ENCODE peak calls at places on chromosomes 7 and 10, in nine cellular contexts. One of them, this sample, is unnamed.

GRCh38 chr10:31353574-31353973 is 34.6 kb downstream of the ZEB1 start:
- DNase-seq in Peyer's patch: no peak
- DNase-seq in upper lobe of right lung: no peak
- DNase-seq in A549: peak
- DNase-seq in psoas muscle: no peak
- DNase-seq in OCI-LY7: no peak
- DNase-seq in HFF-Myc: peak
- DNase-seq in astrocyte: peak
- DNase-seq in body of pancreas: no peak
- DNase-seq in this sample: no peak

GRCh38 chr7:23467281-23467680 is 3.0 kb downstream of the IGF2BP3 start:
- DNase-seq in OCI-LY7: no peak
- DNase-seq in Peyer's patch: no peak
- DNase-seq in A549: no peak
- DNase-seq in upper lobe of right lung: no peak
- DNase-seq in psoas muscle: no peak
- DNase-seq in body of pancreas: no peak
- DNase-seq in HFF-Myc: no peak
- DNase-seq in astrocyte: no peak
- DNase-seq in this sample: no peak

GRCh38 chr10:79239275-79239779 is 107.9 kb upstream of the PPIF start:
- DNase-seq in A549: peak
- DNase-seq in Peyer's patch: no peak
- DNase-seq in OCI-LY7: no peak
- DNase-seq in psoas muscle: peak
- DNase-seq in HFF-Myc: no peak
- DNase-seq in astrocyte: peak
- DNase-seq in body of pancreas: peak
- DNase-seq in upper lobe of right lung: peak
- DNase-seq in this sample: no peak

GRCh38 chr10:86370006-86370585 is 3.5 kb upstream of the GRID1 start:
- DNase-seq in psoas muscle: no peak
- DNase-seq in OCI-LY7: no peak
- DNase-seq in upper lobe of right lung: peak
- DNase-seq in Peyer's patch: no peak
- DNase-seq in astrocyte: no peak
- DNase-seq in HFF-Myc: no peak
- DNase-seq in body of pancreas: no peak
- DNase-seq in A549: no peak
- DNase-seq in this sample: no peak

GRCh38 chr7:25834050-25834449 is 317.9 kb upstream of the NFE2L3 start:
- DNase-seq in body of pancreas: no peak
- DNase-seq in OCI-LY7: no peak
- DNase-seq in A549: no peak
- DNase-seq in astrocyte: no peak
- DNase-seq in psoas muscle: no peak
- DNase-seq in Peyer's patch: no peak
- DNase-seq in upper lobe of right lung: no peak
- DNase-seq in HFF-Myc: no peak
- DNase-seq in this sample: no peak

GRCh38 chr10:77180104-77180503 is 457.5 kb downstream of the KCNMA1 start:
- DNase-seq in upper lobe of right lung: no peak
- DNase-seq in OCI-LY7: no peak
- DNase-seq in A549: no peak
- DNase-seq in body of pancreas: no peak
- DNase-seq in Peyer's patch: no peak
- DNase-seq in HFF-Myc: no peak
- DNase-seq in psoas muscle: no peak
- DNase-seq in astrocyte: no peak
- DNase-seq in this sample: no peak

GRCh38 chr7:101486056-101486763 is 123.5 kb downstream of the COL26A1 start:
- DNase-seq in body of pancreas: no peak
- DNase-seq in Peyer's patch: no peak
- DNase-seq in A549: no peak
- DNase-seq in upper lobe of right lung: no peak
- DNase-seq in astrocyte: peak
- DNase-seq in psoas muscle: no peak
- DNase-seq in HFF-Myc: peak
- DNase-seq in OCI-LY7: no peak
- DNase-seq in this sample: no peak

GRCh38 chr10:109456566-109457361 is 466.5 kb downstream of the XPNPEP1 start:
- DNase-seq in Peyer's patch: no peak
- DNase-seq in astrocyte: no peak
- DNase-seq in upper lobe of right lung: no peak
- DNase-seq in psoas muscle: no peak
- DNase-seq in body of pancreas: no peak
- DNase-seq in HFF-Myc: no peak
- DNase-seq in A549: no peak
- DNase-seq in OCI-LY7: no peak
- DNase-seq in this sample: no peak

GRCh38 chr10:118584181-118584954 is 11.1 kb downstream of the PRLHR start:
- DNase-seq in astrocyte: peak
- DNase-seq in Peyer's patch: no peak
- DNase-seq in A549: peak
- DNase-seq in OCI-LY7: no peak
- DNase-seq in upper lobe of right lung: no peak
- DNase-seq in psoas muscle: no peak
- DNase-seq in body of pancreas: no peak
- DNase-seq in HFF-Myc: no peak
- DNase-seq in this sample: peak

GRCh38 chr10:61588770-61589211 is 73.9 kb upstream of the CABCOCO1 start:
- DNase-seq in psoas muscle: no peak
- DNase-seq in A549: peak
- DNase-seq in OCI-LY7: no peak
- DNase-seq in upper lobe of right lung: no peak
- DNase-seq in HFF-Myc: no peak
- DNase-seq in Peyer's patch: no peak
- DNase-seq in astrocyte: no peak
- DNase-seq in body of pancreas: no peak
- DNase-seq in this sample: no peak

GRCh38 chr10:47253651-47254375 is 46.2 kb upstream of the GDF10 start:
- DNase-seq in astrocyte: peak
- DNase-seq in upper lobe of right lung: no peak
- DNase-seq in OCI-LY7: no peak
- DNase-seq in Peyer's patch: no peak
- DNase-seq in psoas muscle: peak
- DNase-seq in HFF-Myc: no peak
- DNase-seq in A549: no peak
- DNase-seq in body of pancreas: peak
- DNase-seq in this sample: no peak

GRCh38 chr7:36281945-36282727 is 107.5 kb upstream of the ANLN start:
- DNase-seq in psoas muscle: no peak
- DNase-seq in A549: no peak
- DNase-seq in astrocyte: no peak
- DNase-seq in HFF-Myc: no peak
- DNase-seq in Peyer's patch: no peak
- DNase-seq in upper lobe of right lung: no peak
- DNase-seq in body of pancreas: no peak
- DNase-seq in OCI-LY7: no peak
- DNase-seq in this sample: no peak

GRCh38 chr7:32892521-32893224 is 1.1 kb upstream of the KBTBD2 start:
- DNase-seq in upper lobe of right lung: peak
- DNase-seq in psoas muscle: peak
- DNase-seq in HFF-Myc: no peak
- DNase-seq in astrocyte: peak
- DNase-seq in OCI-LY7: peak
- DNase-seq in Peyer's patch: peak
- DNase-seq in body of pancreas: peak
- DNase-seq in A549: peak
- DNase-seq in this sample: no peak

GRCh38 chr10:58335306-58336005 is 650 bp downstream of the UBE2D1 start:
- DNase-seq in A549: peak
- DNase-seq in upper lobe of right lung: peak
- DNase-seq in OCI-LY7: no peak
- DNase-seq in HFF-Myc: no peak
- DNase-seq in psoas muscle: peak
- DNase-seq in Peyer's patch: peak
- DNase-seq in astrocyte: peak
- DNase-seq in body of pancreas: peak
- DNase-seq in this sample: no peak

GRCh38 chr7:33742999-33743587 is 162.2 kb upstream of the BMPER start:
- DNase-seq in A549: no peak
- DNase-seq in Peyer's patch: no peak
- DNase-seq in astrocyte: no peak
- DNase-seq in OCI-LY7: no peak
- DNase-seq in upper lobe of right lung: no peak
- DNase-seq in psoas muscle: no peak
- DNase-seq in HFF-Myc: no peak
- DNase-seq in body of pancreas: no peak
- DNase-seq in this sample: no peak

GRCh38 chr7:107048783-107049418 is 4.4 kb downstream of the PRKAR2B start:
- DNase-seq in upper lobe of right lung: no peak
- DNase-seq in body of pancreas: no peak
- DNase-seq in HFF-Myc: no peak
- DNase-seq in psoas muscle: no peak
- DNase-seq in Peyer's patch: no peak
- DNase-seq in astrocyte: no peak
- DNase-seq in A549: no peak
- DNase-seq in OCI-LY7: no peak
- DNase-seq in this sample: no peak

GRCh38 chr10:119859422-119860258 is 13.0 kb downstream of the MCMBP start:
- DNase-seq in psoas muscle: no peak
- DNase-seq in upper lobe of right lung: no peak
- DNase-seq in A549: peak
- DNase-seq in Peyer's patch: no peak
- DNase-seq in astrocyte: peak
- DNase-seq in OCI-LY7: peak
- DNase-seq in body of pancreas: no peak
- DNase-seq in HFF-Myc: no peak
- DNase-seq in this sample: no peak

GRCh38 chr10:30589441-30589840 is 40.1 kb downstream of the LYZL2 start:
- DNase-seq in Peyer's patch: no peak
- DNase-seq in psoas muscle: no peak
- DNase-seq in A549: no peak
- DNase-seq in upper lobe of right lung: peak
- DNase-seq in astrocyte: no peak
- DNase-seq in body of pancreas: no peak
- DNase-seq in OCI-LY7: no peak
- DNase-seq in HFF-Myc: no peak
- DNase-seq in this sample: no peak

GRCh38 chr7:152568972-152569371 is 107.0 kb downstream of the XRCC2 start:
- DNase-seq in upper lobe of right lung: peak
- DNase-seq in Peyer's patch: no peak
- DNase-seq in astrocyte: no peak
- DNase-seq in HFF-Myc: no peak
- DNase-seq in body of pancreas: no peak
- DNase-seq in OCI-LY7: no peak
- DNase-seq in psoas muscle: no peak
- DNase-seq in A549: no peak
- DNase-seq in this sample: no peak

DNA sequence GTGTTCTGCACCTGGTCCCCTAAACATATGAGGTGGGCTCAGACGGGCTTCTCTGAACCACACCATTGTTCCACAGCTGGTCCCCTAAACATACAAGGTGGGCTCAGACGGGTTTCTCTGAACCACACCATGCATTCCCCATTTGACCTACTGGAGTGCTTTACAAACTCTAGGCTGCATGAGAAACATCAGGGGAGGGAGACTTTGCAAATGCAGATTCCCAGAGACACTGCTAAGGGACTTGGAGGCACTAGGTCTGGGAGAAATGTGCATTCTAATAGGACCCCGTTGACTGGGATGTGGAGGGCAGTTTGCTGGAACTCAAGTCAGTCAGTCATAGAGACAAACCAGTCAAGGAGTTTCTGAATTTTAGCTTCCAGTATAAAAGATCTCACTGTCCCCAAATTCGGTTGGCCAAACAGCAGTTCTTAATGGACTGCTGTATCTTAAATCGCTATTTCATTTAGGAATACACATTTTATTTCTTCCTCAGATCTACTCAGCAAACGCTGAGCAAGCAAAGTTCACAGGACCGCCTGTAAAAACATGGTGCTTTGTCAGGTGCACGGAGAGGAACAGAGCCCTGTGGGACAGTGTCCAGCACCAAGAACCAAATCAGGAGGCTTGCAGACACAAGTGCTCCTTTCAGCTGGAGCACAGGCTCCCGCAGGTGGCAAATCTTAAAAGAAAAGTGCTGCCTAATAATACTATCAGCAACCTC is 198.8 kb downstream of the SFMBT2 start:
- DNase-seq in OCI-LY7: no peak
- DNase-seq in Peyer's patch: no peak
- DNase-seq in astrocyte: no peak
- DNase-seq in body of pancreas: no peak
- DNase-seq in psoas muscle: no peak
- DNase-seq in HFF-Myc: no peak
- DNase-seq in upper lobe of right lung: no peak
- DNase-seq in A549: no peak
- DNase-seq in this sample: no peak
- H3K4me3 ChIP-seq in OCI-LY7: no peak
- H3K4me3 ChIP-seq in Peyer's patch: no peak
- H3K4me3 ChIP-seq in astrocyte: no peak
- H3K4me3 ChIP-seq in body of pancreas: no peak
- H3K4me3 ChIP-seq in psoas muscle: no peak
- H3K4me3 ChIP-seq in HFF-Myc: no peak
- H3K4me3 ChIP-seq in upper lobe of right lung: no peak
- H3K4me3 ChIP-seq in A549: no peak
- H3K4me3 ChIP-seq in this sample: no peak

DNA sequence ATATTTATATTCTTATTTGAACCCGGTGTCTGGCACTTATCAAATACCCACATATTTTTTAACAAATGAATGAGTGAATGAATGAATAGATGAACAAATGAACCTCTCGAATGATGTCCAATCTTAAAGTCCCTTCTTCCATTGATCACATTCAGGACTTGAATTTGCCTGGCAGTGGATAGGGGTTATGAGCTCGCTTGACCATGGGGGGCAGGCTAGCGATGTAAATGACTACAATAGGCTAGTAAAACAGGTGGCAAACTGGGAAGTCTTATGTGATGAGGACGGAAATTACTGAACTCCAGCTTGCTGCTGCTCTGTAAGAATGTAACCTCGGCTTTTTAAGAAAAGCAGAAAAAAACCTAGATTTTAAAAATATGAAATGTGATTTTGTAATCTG is 247.7 kb upstream of the DKK1 start:
- DNase-seq in HFF-Myc: no peak
- DNase-seq in body of pancreas: no peak
- DNase-seq in astrocyte: no peak
- DNase-seq in Peyer's patch: no peak
- DNase-seq in OCI-LY7: peak
- DNase-seq in A549: peak
- DNase-seq in upper lobe of right lung: no peak
- DNase-seq in psoas muscle: no peak
- DNase-seq in this sample: no peak
- TF ChIP-seq CTCF in HFF-Myc: no peak
- TF ChIP-seq CTCF in body of pancreas: no peak
- TF ChIP-seq CTCF in astrocyte: no peak
- TF ChIP-seq CTCF in Peyer's patch: no peak
- TF ChIP-seq CTCF in OCI-LY7: no peak
- TF ChIP-seq CTCF in A549: no peak
- TF ChIP-seq CTCF in upper lobe of right lung: no peak
- TF ChIP-seq CTCF in psoas muscle: peak
- TF ChIP-seq CTCF in this sample: no peak

GRCh38 chr10:49534670-49535381 is 4.1 kb downstream of the ERCC6 start:
- DNase-seq in Peyer's patch: no peak
- DNase-seq in upper lobe of right lung: no peak
- DNase-seq in HFF-Myc: peak
- DNase-seq in psoas muscle: no peak
- DNase-seq in OCI-LY7: peak
- DNase-seq in body of pancreas: no peak
- DNase-seq in astrocyte: peak
- DNase-seq in A549: no peak
- DNase-seq in this sample: no peak
- H3K4me3 ChIP-seq in Peyer's patch: no peak
- H3K4me3 ChIP-seq in upper lobe of right lung: no peak
- H3K4me3 ChIP-seq in HFF-Myc: no peak
- H3K4me3 ChIP-seq in psoas muscle: no peak
- H3K4me3 ChIP-seq in OCI-LY7: peak
- H3K4me3 ChIP-seq in body of pancreas: no peak
- H3K4me3 ChIP-seq in astrocyte: no peak
- H3K4me3 ChIP-seq in A549: no peak
- H3K4me3 ChIP-seq in this sample: no peak

GRCh38 chr7:39971924-39972323 is 21.9 kb downstream of the CDK13 start:
- DNase-seq in OCI-LY7: peak
- DNase-seq in A549: no peak
- DNase-seq in Peyer's patch: no peak
- DNase-seq in astrocyte: no peak
- DNase-seq in body of pancreas: no peak
- DNase-seq in psoas muscle: no peak
- DNase-seq in HFF-Myc: no peak
- DNase-seq in upper lobe of right lung: no peak
- DNase-seq in this sample: no peak
- TF ChIP-seq CTCF in OCI-LY7: no peak
- TF ChIP-seq CTCF in A549: no peak
- TF ChIP-seq CTCF in Peyer's patch: no peak
- TF ChIP-seq CTCF in astrocyte: no peak
- TF ChIP-seq CTCF in body of pancreas: no peak
- TF ChIP-seq CTCF in psoas muscle: no peak
- TF ChIP-seq CTCF in HFF-Myc: no peak
- TF ChIP-seq CTCF in upper lobe of right lung: no peak
- TF ChIP-seq CTCF in this sample: no peak

This sample was measured in AG04449.